ENCODE peak calls at places on chromosomes 4 and X, in ten cellular contexts. One of them, this sample, is unnamed.

GRCh38 chrX:13419918-13420317 is 100.1 kb upstream of the ATXN3L start:
- DNase-seq in GM23338: no peak
- DNase-seq in choroid plexus epithelial cell: no peak
- DNase-seq in lower lobe of right lung: no peak
- DNase-seq in AG10803: no peak
- DNase-seq in kidney: no peak
- DNase-seq in DND-41: no peak
- DNase-seq in tibial artery: no peak
- DNase-seq in MM.1S: no peak
- DNase-seq in fibroblast of pulmonary artery: no peak
- DNase-seq in this sample: no peak

GRCh38 chrX:31301941-31302340 is 230.1 kb upstream of the FTHL17 start:
- DNase-seq in DND-41: no peak
- DNase-seq in AG10803: no peak
- DNase-seq in fibroblast of pulmonary artery: no peak
- DNase-seq in choroid plexus epithelial cell: no peak
- DNase-seq in MM.1S: no peak
- DNase-seq in GM23338: peak
- DNase-seq in kidney: no peak
- DNase-seq in tibial artery: no peak
- DNase-seq in lower lobe of right lung: no peak
- DNase-seq in this sample: no peak

GRCh38 chrX:24371391-24371972 is 11.0 kb downstream of the SUPT20HL1 start:
- DNase-seq in tibial artery: no peak
- DNase-seq in GM23338: peak
- DNase-seq in AG10803: peak
- DNase-seq in lower lobe of right lung: no peak
- DNase-seq in MM.1S: peak
- DNase-seq in fibroblast of pulmonary artery: peak
- DNase-seq in choroid plexus epithelial cell: peak
- DNase-seq in DND-41: peak
- DNase-seq in kidney: no peak
- DNase-seq in this sample: peak

GRCh38 chr4:7398104-7398423 is 36.7 kb downstream of the PSAPL1 start:
- DNase-seq in fibroblast of pulmonary artery: peak
- DNase-seq in kidney: no peak
- DNase-seq in lower lobe of right lung: peak
- DNase-seq in GM23338: no peak
- DNase-seq in AG10803: peak
- DNase-seq in MM.1S: no peak
- DNase-seq in choroid plexus epithelial cell: peak
- DNase-seq in tibial artery: peak
- DNase-seq in DND-41: peak
- DNase-seq in this sample: peak

GRCh38 chrX:153524234-153524633 is 6.8 kb downstream of the ATP2B3 start:
- DNase-seq in GM23338: no peak
- DNase-seq in DND-41: no peak
- DNase-seq in choroid plexus epithelial cell: no peak
- DNase-seq in kidney: no peak
- DNase-seq in AG10803: no peak
- DNase-seq in MM.1S: no peak
- DNase-seq in tibial artery: no peak
- DNase-seq in lower lobe of right lung: no peak
- DNase-seq in fibroblast of pulmonary artery: no peak
- DNase-seq in this sample: no peak

GRCh38 chrX:2898861-2899512 is 30.2 kb downstream of the ARSD start:
- DNase-seq in choroid plexus epithelial cell: no peak
- DNase-seq in kidney: no peak
- DNase-seq in MM.1S: no peak
- DNase-seq in AG10803: no peak
- DNase-seq in DND-41: no peak
- DNase-seq in GM23338: no peak
- DNase-seq in lower lobe of right lung: no peak
- DNase-seq in fibroblast of pulmonary artery: no peak
- DNase-seq in tibial artery: no peak
- DNase-seq in this sample: no peak

GRCh38 chr4:15042529-15043167 is 40.4 kb downstream of the CPEB2 start:
- DNase-seq in lower lobe of right lung: no peak
- DNase-seq in GM23338: no peak
- DNase-seq in MM.1S: no peak
- DNase-seq in fibroblast of pulmonary artery: peak
- DNase-seq in tibial artery: no peak
- DNase-seq in DND-41: no peak
- DNase-seq in kidney: no peak
- DNase-seq in choroid plexus epithelial cell: peak
- DNase-seq in AG10803: no peak
- DNase-seq in this sample: no peak

GRCh38 chr4:10237131-10237530 is 120.5 kb upstream of the WDR1 start:
- DNase-seq in fibroblast of pulmonary artery: no peak
- DNase-seq in tibial artery: no peak
- DNase-seq in MM.1S: no peak
- DNase-seq in AG10803: no peak
- DNase-seq in GM23338: no peak
- DNase-seq in DND-41: no peak
- DNase-seq in choroid plexus epithelial cell: no peak
- DNase-seq in lower lobe of right lung: no peak
- DNase-seq in kidney: no peak
- DNase-seq in this sample: no peak

GRCh38 chr4:10182446-10183424 is 66.1 kb upstream of the WDR1 start:
- DNase-seq in MM.1S: no peak
- DNase-seq in GM23338: no peak
- DNase-seq in AG10803: no peak
- DNase-seq in lower lobe of right lung: no peak
- DNase-seq in tibial artery: no peak
- DNase-seq in DND-41: peak
- DNase-seq in kidney: no peak
- DNase-seq in choroid plexus epithelial cell: no peak
- DNase-seq in fibroblast of pulmonary artery: no peak
- DNase-seq in this sample: no peak

GRCh38 chr4:86521373-86521969 is 72.6 kb upstream of the PTPN13 start:
- DNase-seq in AG10803: no peak
- DNase-seq in tibial artery: no peak
- DNase-seq in kidney: no peak
- DNase-seq in GM23338: no peak
- DNase-seq in lower lobe of right lung: peak
- DNase-seq in DND-41: no peak
- DNase-seq in fibroblast of pulmonary artery: no peak
- DNase-seq in choroid plexus epithelial cell: no peak
- DNase-seq in MM.1S: peak
- DNase-seq in this sample: no peak

GRCh38 chr4:24395937-24396336 is 188.4 kb downstream of the DHX15 start:
- DNase-seq in fibroblast of pulmonary artery: no peak
- DNase-seq in AG10803: no peak
- DNase-seq in MM.1S: no peak
- DNase-seq in kidney: no peak
- DNase-seq in DND-41: no peak
- DNase-seq in lower lobe of right lung: no peak
- DNase-seq in GM23338: peak
- DNase-seq in tibial artery: no peak
- DNase-seq in choroid plexus epithelial cell: no peak
- DNase-seq in this sample: no peak

GRCh38 chr4:38873290-38873949 is 5.8 kb downstream of the FAM114A1 start:
- DNase-seq in kidney: no peak
- DNase-seq in lower lobe of right lung: no peak
- DNase-seq in choroid plexus epithelial cell: no peak
- DNase-seq in DND-41: no peak
- DNase-seq in MM.1S: no peak
- DNase-seq in tibial artery: no peak
- DNase-seq in fibroblast of pulmonary artery: no peak
- DNase-seq in AG10803: no peak
- DNase-seq in GM23338: peak
- DNase-seq in this sample: no peak
- H3K4me3 ChIP-seq in kidney: no peak
- H3K4me3 ChIP-seq in lower lobe of right lung: no peak
- H3K4me3 ChIP-seq in choroid plexus epithelial cell: no peak
- H3K4me3 ChIP-seq in DND-41: no peak
- H3K4me3 ChIP-seq in MM.1S: no peak
- H3K4me3 ChIP-seq in tibial artery: no peak
- H3K4me3 ChIP-seq in fibroblast of pulmonary artery: no peak
- H3K4me3 ChIP-seq in AG10803: no peak
- H3K4me3 ChIP-seq in GM23338: no peak
- H3K4me3 ChIP-seq in this sample: no peak

GRCh38 chr4:70297581-70297980 is 37.2 kb upstream of the CABS1 start:
- DNase-seq in choroid plexus epithelial cell: no peak
- DNase-seq in fibroblast of pulmonary artery: no peak
- DNase-seq in lower lobe of right lung: no peak
- DNase-seq in AG10803: no peak
- DNase-seq in tibial artery: no peak
- DNase-seq in DND-41: no peak
- DNase-seq in kidney: no peak
- DNase-seq in MM.1S: peak
- DNase-seq in GM23338: no peak
- DNase-seq in this sample: no peak
- TF ChIP-seq CTCF in choroid plexus epithelial cell: no peak
- TF ChIP-seq CTCF in fibroblast of pulmonary artery: no peak
- TF ChIP-seq CTCF in lower lobe of right lung: no peak
- TF ChIP-seq CTCF in AG10803: no peak
- TF ChIP-seq CTCF in tibial artery: no peak
- TF ChIP-seq CTCF in DND-41: no peak
- TF ChIP-seq CTCF in kidney: no peak
- TF ChIP-seq CTCF in MM.1S: no peak
- TF ChIP-seq CTCF in GM23338: no peak
- TF ChIP-seq CTCF in this sample: no peak

GRCh38 chr4:155164705-155165104 is 43.7 kb upstream of the NPY2R start:
- DNase-seq in GM23338: peak
- DNase-seq in kidney: no peak
- DNase-seq in AG10803: no peak
- DNase-seq in lower lobe of right lung: no peak
- DNase-seq in tibial artery: no peak
- DNase-seq in DND-41: no peak
- DNase-seq in MM.1S: no peak
- DNase-seq in fibroblast of pulmonary artery: no peak
- DNase-seq in choroid plexus epithelial cell: no peak
- DNase-seq in this sample: no peak
- H3K4me3 ChIP-seq in GM23338: no peak
- H3K4me3 ChIP-seq in kidney: no peak
- H3K4me3 ChIP-seq in AG10803: no peak
- H3K4me3 ChIP-seq in lower lobe of right lung: no peak
- H3K4me3 ChIP-seq in tibial artery: no peak
- H3K4me3 ChIP-seq in DND-41: no peak
- H3K4me3 ChIP-seq in MM.1S: no peak
- H3K4me3 ChIP-seq in fibroblast of pulmonary artery: no peak
- H3K4me3 ChIP-seq in choroid plexus epithelial cell: no peak
- H3K4me3 ChIP-seq in this sample: no peak

DNA sequence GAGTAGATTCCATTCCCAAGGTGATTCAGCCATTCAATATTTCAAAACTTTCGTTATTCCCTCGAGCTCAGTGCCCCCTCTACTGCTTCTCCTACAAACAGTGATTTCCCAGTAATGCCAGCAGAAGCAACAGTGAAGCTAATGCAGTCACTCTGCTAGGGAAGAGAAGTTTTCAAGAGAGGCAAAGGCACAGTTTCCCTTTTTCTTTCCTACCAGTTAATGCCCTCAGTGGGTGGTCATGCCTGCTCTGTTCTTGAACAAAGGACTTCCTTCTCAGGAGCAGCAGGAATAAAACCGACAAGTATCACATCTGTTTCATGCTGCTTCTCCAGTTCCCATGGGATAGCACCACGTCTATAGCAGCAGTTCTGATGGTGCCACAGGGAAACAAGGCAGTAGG is 317.2 kb downstream of the TENM3 start:
- DNase-seq in MM.1S: no peak
- DNase-seq in GM23338: peak
- DNase-seq in choroid plexus epithelial cell: peak
- DNase-seq in AG10803: peak
- DNase-seq in fibroblast of pulmonary artery: no peak
- DNase-seq in lower lobe of right lung: no peak
- DNase-seq in kidney: no peak
- DNase-seq in DND-41: no peak
- DNase-seq in tibial artery: no peak
- DNase-seq in this sample: no peak
- TF ChIP-seq CTCF in MM.1S: no peak
- TF ChIP-seq CTCF in GM23338: peak
- TF ChIP-seq CTCF in choroid plexus epithelial cell: peak
- TF ChIP-seq CTCF in AG10803: peak
- TF ChIP-seq CTCF in fibroblast of pulmonary artery: no peak
- TF ChIP-seq CTCF in lower lobe of right lung: no peak
- TF ChIP-seq CTCF in kidney: no peak
- TF ChIP-seq CTCF in DND-41: no peak
- TF ChIP-seq CTCF in tibial artery: no peak
- TF ChIP-seq CTCF in this sample: no peak

DNA sequence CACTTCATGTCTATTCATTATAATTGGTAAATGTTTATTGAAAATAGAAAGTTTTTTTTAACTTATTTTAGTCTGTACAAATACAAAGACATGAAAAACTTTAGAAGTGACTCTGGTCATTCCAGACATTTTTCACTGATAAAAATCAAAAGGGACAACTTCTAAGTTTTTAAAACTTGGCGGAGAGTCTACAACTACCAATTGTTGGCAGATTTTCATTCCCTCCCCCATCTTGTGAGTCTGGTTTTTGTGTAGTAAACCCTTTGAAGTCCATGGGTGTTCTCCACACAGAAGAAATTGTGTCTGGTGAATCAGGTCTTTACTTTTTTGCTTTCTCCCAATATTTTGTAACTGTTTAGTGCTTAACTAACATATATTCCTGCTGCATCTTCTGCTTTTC is 336.6 kb downstream of the PDGFC start:
- DNase-seq in GM23338: no peak
- DNase-seq in AG10803: no peak
- DNase-seq in DND-41: no peak
- DNase-seq in kidney: no peak
- DNase-seq in choroid plexus epithelial cell: no peak
- DNase-seq in MM.1S: no peak
- DNase-seq in lower lobe of right lung: no peak
- DNase-seq in fibroblast of pulmonary artery: no peak
- DNase-seq in tibial artery: no peak
- DNase-seq in this sample: no peak
- H3K4me3 ChIP-seq in GM23338: no peak
- H3K4me3 ChIP-seq in AG10803: no peak
- H3K4me3 ChIP-seq in DND-41: no peak
- H3K4me3 ChIP-seq in kidney: no peak
- H3K4me3 ChIP-seq in choroid plexus epithelial cell: no peak
- H3K4me3 ChIP-seq in MM.1S: no peak
- H3K4me3 ChIP-seq in lower lobe of right lung: no peak
- H3K4me3 ChIP-seq in fibroblast of pulmonary artery: no peak
- H3K4me3 ChIP-seq in tibial artery: no peak
- H3K4me3 ChIP-seq in this sample: no peak

DNA sequence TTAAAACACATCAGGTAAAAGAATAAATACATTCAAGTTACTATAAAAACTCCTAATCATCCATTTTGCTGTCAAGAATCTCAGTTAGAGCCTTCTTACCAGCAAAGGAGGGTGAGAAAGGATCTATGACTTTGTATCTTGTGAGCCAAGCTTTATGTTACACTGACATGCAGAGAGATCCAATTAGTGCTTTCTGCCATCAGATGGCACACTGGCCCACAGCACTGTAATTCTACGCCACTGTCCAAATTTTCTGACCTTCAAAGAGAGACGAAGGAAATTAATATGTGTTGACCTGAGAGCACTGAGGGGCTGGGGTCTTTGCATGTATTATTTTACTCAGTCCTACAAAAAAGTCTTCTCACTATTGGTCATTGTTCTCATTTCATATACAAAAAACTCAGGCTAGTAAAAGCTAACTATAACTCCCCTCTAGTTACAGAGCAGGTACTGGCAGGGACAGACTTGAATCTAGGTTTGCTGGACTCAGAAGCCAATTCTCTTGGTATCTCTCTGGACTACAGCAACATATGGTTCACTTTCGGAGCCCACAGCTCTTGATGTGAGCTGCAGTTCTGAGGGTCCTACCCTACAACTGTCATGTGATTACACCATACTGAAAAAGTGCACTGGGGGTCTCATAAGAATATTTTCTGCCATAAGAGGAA is 157.6 kb downstream of the NR3C2 start:
- DNase-seq in AG10803: no peak
- DNase-seq in lower lobe of right lung: no peak
- DNase-seq in GM23338: peak
- DNase-seq in tibial artery: no peak
- DNase-seq in choroid plexus epithelial cell: peak
- DNase-seq in MM.1S: no peak
- DNase-seq in fibroblast of pulmonary artery: no peak
- DNase-seq in DND-41: no peak
- DNase-seq in kidney: no peak
- DNase-seq in this sample: no peak
- TF ChIP-seq CTCF in AG10803: no peak
- TF ChIP-seq CTCF in lower lobe of right lung: peak
- TF ChIP-seq CTCF in GM23338: peak
- TF ChIP-seq CTCF in tibial artery: no peak
- TF ChIP-seq CTCF in choroid plexus epithelial cell: peak
- TF ChIP-seq CTCF in MM.1S: peak
- TF ChIP-seq CTCF in fibroblast of pulmonary artery: no peak
- TF ChIP-seq CTCF in DND-41: no peak
- TF ChIP-seq CTCF in kidney: peak
- TF ChIP-seq CTCF in this sample: no peak

This sample was measured in right atrium auricular region.